ENCODE peak calls at places on chromosome 12, in four cellular contexts. One of them, this sample, is unnamed.

GRCh38 chr12:52171950-52172512 is 19.8 kb downstream of the KRT80 start:
- DNase-seq in WTC11: peak
- DNase-seq in HepG2: peak
- DNase-seq in GM12878: no peak
- DNase-seq in this sample: peak

GRCh38 chr12:76303365-76303764 is 44.9 kb downstream of the BBS10 start:
- DNase-seq in WTC11: no peak
- DNase-seq in HepG2: no peak
- DNase-seq in GM12878: no peak
- DNase-seq in this sample: no peak

GRCh38 chr12:19130224-19131019 is 889 bp downstream of the PLEKHA5 start:
- DNase-seq in WTC11: peak
- DNase-seq in HepG2: no peak
- DNase-seq in GM12878: no peak
- DNase-seq in this sample: peak

GRCh38 chr12:34297790-34298164 is 275.5 kb downstream of the ALG10 start:
- DNase-seq in WTC11: no peak
- DNase-seq in HepG2: no peak
- DNase-seq in GM12878: no peak
- DNase-seq in this sample: no peak

GRCh38 chr12:85820117-85820516 is 16.1 kb downstream of the RASSF9 start:
- DNase-seq in WTC11: no peak
- DNase-seq in HepG2: no peak
- DNase-seq in GM12878: no peak
- DNase-seq in this sample: no peak

GRCh38 chr12:65313704-65314317 is 35.3 kb downstream of the MSRB3 start:
- DNase-seq in WTC11: no peak
- DNase-seq in HepG2: peak
- DNase-seq in GM12878: no peak
- DNase-seq in this sample: no peak

GRCh38 chr12:6372403-6373003 is 2.9 kb downstream of the SCNN1A start:
- DNase-seq in WTC11: no peak
- DNase-seq in HepG2: peak
- DNase-seq in GM12878: no peak
- DNase-seq in this sample: no peak

GRCh38 chr12:94269316-94269999 is 121.1 kb downstream of the PLXNC1 start:
- DNase-seq in WTC11: no peak
- DNase-seq in HepG2: no peak
- DNase-seq in GM12878: no peak
- DNase-seq in this sample: no peak

GRCh38 chr12:39490500-39491276 is 47.8 kb upstream of the KIF21A start:
- DNase-seq in WTC11: no peak
- DNase-seq in HepG2: no peak
- DNase-seq in GM12878: no peak
- DNase-seq in this sample: no peak

GRCh38 chr12:37565112-37565511 is 751.5 kb upstream of the ALG10B start:
- DNase-seq in WTC11: no peak
- DNase-seq in HepG2: no peak
- DNase-seq in GM12878: no peak
- DNase-seq in this sample: no peak

GRCh38 chr12:90836689-90837088 is 118.3 kb downstream of the CCER1 start:
- DNase-seq in WTC11: no peak
- DNase-seq in HepG2: no peak
- DNase-seq in GM12878: no peak
- DNase-seq in this sample: no peak

GRCh38 chr12:77924703-77925102 is 94.0 kb downstream of the NAV3 start:
- DNase-seq in WTC11: no peak
- DNase-seq in HepG2: no peak
- DNase-seq in GM12878: no peak
- DNase-seq in this sample: no peak

GRCh38 chr12:59322473-59322872 is 273.4 kb upstream of the SLC16A7 start:
- DNase-seq in WTC11: no peak
- DNase-seq in HepG2: no peak
- DNase-seq in GM12878: no peak
- DNase-seq in this sample: no peak

GRCh38 chr12:47744005-47744651 is 14.6 kb downstream of the RAPGEF3 start:
- DNase-seq in WTC11: peak
- DNase-seq in HepG2: peak
- DNase-seq in GM12878: no peak
- DNase-seq in this sample: peak

GRCh38 chr12:118611295-118611694 is 234.9 kb downstream of the SUDS3 start:
- DNase-seq in WTC11: peak
- DNase-seq in HepG2: no peak
- DNase-seq in GM12878: no peak
- DNase-seq in this sample: no peak

GRCh38 chr12:87784350-87784749 is 244.9 kb downstream of the C12orf50 start:
- DNase-seq in WTC11: no peak
- DNase-seq in HepG2: no peak
- DNase-seq in GM12878: no peak
- DNase-seq in this sample: no peak

GRCh38 chr12:119013023-119013422 is 31.7 kb downstream of the SRRM4 start:
- DNase-seq in WTC11: no peak
- DNase-seq in HepG2: no peak
- DNase-seq in GM12878: no peak
- DNase-seq in this sample: no peak

GRCh38 chr12:118126119-118126757 is 9.7 kb upstream of the PEBP1 start:
- DNase-seq in WTC11: no peak
- DNase-seq in HepG2: peak
- DNase-seq in GM12878: no peak
- DNase-seq in this sample: no peak

GRCh38 chr12:107179883-107180282 is 86.5 kb upstream of the CRY1 start:
- DNase-seq in WTC11: no peak
- DNase-seq in HepG2: no peak
- DNase-seq in GM12878: no peak
- DNase-seq in this sample: no peak
- TF ChIP-seq CREM in WTC11: no peak
- TF ChIP-seq CREM in HepG2: no peak
- TF ChIP-seq CREM in GM12878: no peak
- TF ChIP-seq CREM in this sample: no peak

DNA sequence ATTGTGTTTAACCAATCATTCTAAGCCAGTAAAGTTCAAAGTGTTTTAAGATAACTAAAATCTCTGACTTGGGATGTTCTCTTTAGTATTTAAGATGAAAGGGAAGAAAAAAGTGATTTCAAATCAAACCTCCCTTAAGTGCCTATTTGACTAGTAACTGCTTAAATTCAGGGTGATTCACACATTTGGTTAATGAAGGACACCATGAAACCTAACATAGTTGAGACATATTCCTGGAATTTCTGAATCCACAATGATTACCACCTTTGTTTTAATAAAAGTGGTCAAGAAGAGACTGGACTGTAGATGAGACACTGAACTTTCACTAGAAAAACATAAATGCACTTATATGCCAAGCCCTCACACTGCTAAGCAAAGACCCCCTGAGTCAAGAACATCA is 138.7 kb downstream of the MED13L start:
- DNase-seq in WTC11: no peak
- DNase-seq in HepG2: no peak
- DNase-seq in GM12878: no peak
- DNase-seq in this sample: no peak
- TF ChIP-seq CREM in WTC11: no peak
- TF ChIP-seq CREM in HepG2: no peak
- TF ChIP-seq CREM in GM12878: no peak
- TF ChIP-seq CREM in this sample: no peak

GRCh38 chr12:124938606-124939427 is 24.4 kb upstream of the UBC start:
- DNase-seq in WTC11: peak
- DNase-seq in HepG2: peak
- DNase-seq in GM12878: peak
- DNase-seq in this sample: peak
- TF ChIP-seq CREM in WTC11: no peak
- TF ChIP-seq CREM in HepG2: no peak
- TF ChIP-seq CREM in GM12878: no peak
- TF ChIP-seq CREM in this sample: peak

GRCh38 chr12:109156586-109156985 is 40.2 kb downstream of the ACACB start:
- DNase-seq in WTC11: no peak
- DNase-seq in HepG2: no peak
- DNase-seq in GM12878: no peak
- DNase-seq in this sample: no peak

GRCh38 chr12:109156036-109156435 is 39.6 kb downstream of the ACACB start:
- DNase-seq in WTC11: no peak
- DNase-seq in HepG2: no peak
- DNase-seq in GM12878: no peak
- DNase-seq in this sample: no peak

GRCh38 chr12:109157986-109158385 is 41.6 kb downstream of the ACACB start:
- DNase-seq in WTC11: no peak
- DNase-seq in HepG2: no peak
- DNase-seq in GM12878: no peak
- DNase-seq in this sample: no peak

GRCh38 chr12:109153711-109154434 is 37.5 kb downstream of the ACACB start:
- DNase-seq in WTC11: peak
- DNase-seq in HepG2: peak
- DNase-seq in GM12878: no peak
- DNase-seq in this sample: peak

DNA sequence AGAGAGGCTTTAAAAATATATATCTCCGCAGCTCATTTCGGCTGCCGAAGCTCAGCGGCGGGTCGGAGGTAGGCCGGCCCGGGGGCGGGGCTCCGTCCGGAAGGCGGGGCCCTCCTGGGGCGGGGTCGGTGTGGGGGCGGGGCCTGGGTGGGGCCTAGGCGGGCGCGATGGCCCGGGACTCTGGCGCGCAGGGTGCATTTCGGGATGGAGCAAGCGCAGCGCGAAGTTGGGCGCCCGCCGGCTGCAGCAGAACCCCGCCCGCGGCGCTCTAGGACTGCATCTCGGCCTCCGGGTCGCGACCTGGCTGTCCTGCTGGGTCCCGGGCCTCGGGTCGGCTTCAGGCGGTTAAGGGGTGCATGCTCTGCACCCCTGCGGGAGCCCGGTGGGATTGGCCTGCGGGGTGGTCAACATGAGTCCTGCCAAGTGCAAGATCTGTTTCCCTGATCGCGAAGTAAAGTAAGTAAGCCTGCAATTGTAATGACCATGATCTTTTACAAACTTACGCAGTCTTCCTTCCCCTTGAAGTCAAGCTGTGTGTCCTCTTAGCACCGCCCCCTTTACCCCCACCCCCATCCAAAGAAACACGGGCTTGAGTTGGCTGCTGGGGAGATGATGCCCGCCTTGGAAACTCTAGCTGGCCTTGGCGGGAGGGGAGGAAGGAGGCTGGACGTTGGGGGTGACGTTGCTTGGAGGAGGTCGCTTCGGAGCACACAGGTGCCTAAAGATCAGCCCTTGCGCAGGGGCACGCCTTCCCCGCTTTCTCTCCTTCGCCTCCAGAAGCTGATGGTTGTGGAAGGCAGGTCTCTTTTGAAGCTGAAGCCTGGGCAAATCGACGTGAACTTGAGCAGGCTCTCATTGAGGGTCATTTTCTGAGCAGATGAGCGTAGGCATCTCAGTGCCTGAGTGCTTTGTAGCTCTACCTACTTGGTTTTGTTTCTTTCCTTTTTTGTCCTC is 38.4 kb downstream of the ACACB start:
- DNase-seq in WTC11: peak
- DNase-seq in HepG2: peak
- DNase-seq in GM12878: peak
- DNase-seq in this sample: peak
- TF ChIP-seq CREM in WTC11: no peak
- TF ChIP-seq CREM in HepG2: no peak
- TF ChIP-seq CREM in GM12878: no peak
- TF ChIP-seq CREM in this sample: peak

GRCh38 chr12:108647936-108648287 is 14.2 kb upstream of the SELPLG start:
- DNase-seq in WTC11: no peak
- DNase-seq in HepG2: no peak
- DNase-seq in GM12878: no peak
- DNase-seq in this sample: no peak

GRCh38 chr12:108648371-108648770 is 14.7 kb upstream of the SELPLG start:
- DNase-seq in WTC11: no peak
- DNase-seq in HepG2: no peak
- DNase-seq in GM12878: no peak
- DNase-seq in this sample: no peak

GRCh38 chr12:108649126-108649525 is 15.4 kb upstream of the SELPLG start:
- DNase-seq in WTC11: no peak
- DNase-seq in HepG2: no peak
- DNase-seq in GM12878: no peak
- DNase-seq in this sample: no peak

GRCh38 chr12:108650083-108650482 is 16.4 kb upstream of the SELPLG start:
- DNase-seq in WTC11: no peak
- DNase-seq in HepG2: no peak
- DNase-seq in GM12878: no peak
- DNase-seq in this sample: no peak

GRCh38 chr12:108649668-108650067 is 16.0 kb upstream of the SELPLG start:
- DNase-seq in WTC11: no peak
- DNase-seq in HepG2: no peak
- DNase-seq in GM12878: no peak
- DNase-seq in this sample: no peak
- TF ChIP-seq CREM in WTC11: no peak
- TF ChIP-seq CREM in HepG2: no peak
- TF ChIP-seq CREM in GM12878: no peak
- TF ChIP-seq CREM in this sample: no peak

DNA sequence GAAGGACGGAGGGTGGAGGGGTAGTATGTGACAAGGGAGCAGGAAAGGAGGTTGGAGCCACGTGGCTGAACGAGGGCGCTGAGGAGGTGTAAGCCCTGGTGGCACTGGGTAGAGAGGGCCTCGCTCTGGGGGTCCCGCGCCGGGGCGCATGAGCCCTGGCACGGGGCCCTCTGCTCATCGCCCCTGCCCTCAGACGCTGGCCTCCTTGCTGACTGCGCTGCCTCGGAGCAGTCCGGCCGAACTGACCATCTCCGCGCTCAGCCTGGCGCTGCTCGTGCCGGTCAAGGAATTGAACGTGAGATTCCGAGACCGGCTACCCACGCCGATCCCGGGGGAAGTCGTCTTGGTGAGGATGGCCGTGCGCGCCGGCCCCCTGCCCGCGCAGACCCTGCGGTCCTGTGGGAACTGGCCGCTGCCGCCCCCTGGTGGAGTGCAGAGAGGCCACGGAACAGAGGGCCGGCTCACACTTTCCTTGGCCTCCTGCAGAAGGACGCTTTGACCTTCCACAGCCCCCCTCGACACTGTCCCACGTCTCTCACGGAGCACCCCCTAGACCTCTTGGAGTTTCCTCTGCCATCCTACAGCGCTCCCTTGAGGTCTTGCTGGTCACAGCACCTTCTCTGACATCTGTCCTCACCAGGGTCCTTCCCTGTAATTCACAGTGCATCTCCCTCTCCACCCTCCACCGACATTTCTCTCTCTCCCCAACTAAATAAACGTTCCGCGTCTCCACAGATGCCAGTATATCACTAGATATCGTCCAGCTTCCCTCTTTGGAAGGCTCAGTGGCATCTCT is 10.5 kb downstream of the ARHGEF25 start:
- DNase-seq in WTC11: peak
- DNase-seq in HepG2: no peak
- DNase-seq in GM12878: no peak
- DNase-seq in this sample: peak
- TF ChIP-seq CREM in WTC11: no peak
- TF ChIP-seq CREM in HepG2: no peak
- TF ChIP-seq CREM in GM12878: no peak
- TF ChIP-seq CREM in this sample: no peak

This sample was measured in K562.